ENCODE peak calls at places on chromosomes 1 and 21, in ten cellular contexts. S, G, P, Q, H, Y, M, T, Z and F are unnamed samples.
A peak's percentile ranks its signal among the peaks of the same experiment; 100 is the strongest.

GRCh38 chr1:234721476-234722266 is 111.7 kb upstream of the IRF2BP2 start:
- DNase-seq in S (no peak), G (peak; percentile 75), P (no peak), Q (peak; percentile 86), H (peak; percentile 61), Y (peak; percentile 85), M (no peak), T (no peak), Z (peak; percentile 75), F (peak; percentile 80)

GRCh38 chr1:186055846-186056245 is 319.2 kb downstream of the TPR start:
- DNase-seq in S (no peak), G (no peak), P (no peak), Q (no peak), H (no peak), Y (no peak), M (no peak), T (no peak), Z (no peak), F (no peak)

GRCh38 chr1:78676347-78676982 is 26.8 kb downstream of the IFI44 start:
- DNase-seq in S (peak; percentile 66), G (peak; percentile 69), P (peak; percentile 57), Q (no peak), H (peak; percentile 40), Y (peak; percentile 61), M (no peak), T (peak; percentile 45), Z (peak; percentile 68), F (peak; percentile 70)

GRCh38 chr1:27071049-27071416 is 58.4 kb upstream of the TENT5B start:
- DNase-seq in S (no peak), G (no peak), P (no peak), Q (no peak), H (peak; percentile 96), Y (peak; percentile 44), M (peak; percentile 49), T (peak; percentile 78), Z (peak; percentile 10), F (no peak)

GRCh38 chr1:167333114-167333513 is 112.4 kb downstream of the POU2F1 start:
- DNase-seq in S (no peak), G (no peak), P (no peak), Q (no peak), H (no peak), Y (no peak), M (no peak), T (no peak), Z (no peak), F (no peak)

GRCh38 chr1:111846842-111847241 is 91.1 kb downstream of the DDX20 start:
- DNase-seq in S (no peak), G (no peak), P (no peak), Q (no peak), H (no peak), Y (no peak), M (no peak), T (no peak), Z (no peak), F (no peak)

GRCh38 chr1:12034381-12034801 is 15.1 kb downstream of the MIIP start:
- DNase-seq in S (no peak), G (peak; percentile 84), P (no peak), Q (no peak), H (peak; percentile 41), Y (no peak), M (no peak), T (no peak), Z (peak; percentile 22), F (peak; percentile 66)

GRCh38 chr21:27812279-27812678 is 845.4 kb upstream of the ADAMTS5 start:
- DNase-seq in S (no peak), G (no peak), P (no peak), Q (no peak), H (no peak), Y (no peak), M (no peak), T (no peak), Z (no peak), F (no peak)

GRCh38 chr1:233294991-233295774 is at the start of gene PCNX2:
- DNase-seq in S (peak; percentile 64), G (peak; percentile 65), P (peak; percentile 44), Q (no peak), H (peak; percentile 84), Y (peak; percentile 51), M (peak; percentile 74), T (peak; percentile 81), Z (no peak), F (peak; percentile 47)

GRCh38 chr1:53548031-53548491 is 88.9 kb downstream of the DMRTB1 start:
- DNase-seq in S (peak; percentile 2), G (peak; percentile 44), P (no peak), Q (peak; percentile 69), H (no peak), Y (peak; percentile 2), M (peak; percentile 10), T (no peak), Z (no peak), F (peak; percentile 8)

GRCh38 chr1:25685938-25686665 is 69.5 kb downstream of the MAN1C1 start:
- DNase-seq in S (no peak), G (no peak), P (no peak), Q (peak; percentile 93), H (peak; percentile 49), Y (no peak), M (no peak), T (no peak), Z (no peak), F (no peak)

GRCh38 chr1:221478050-221478949 is 263.6 kb downstream of the DUSP10 start:
- DNase-seq in S (peak; percentile 38), G (peak; percentile 60), P (peak; percentile 19), Q (peak; percentile 82), H (peak; percentile 22), Y (peak; percentile 67), M (peak; percentile 65), T (peak; percentile 1), Z (peak; percentile 83), F (peak; percentile 22)

GRCh38 chr1:180632326-180633088 is 685 bp downstream of the XPR1 start:
- DNase-seq in S (peak; percentile 52), G (peak; percentile 78), P (peak; percentile 45), Q (no peak), H (peak; percentile 58), Y (peak; percentile 73), M (peak; percentile 75), T (peak; percentile 72), Z (no peak), F (peak; percentile 61)

GRCh38 chr1:66350001-66350547 is 183.9 kb upstream of the SGIP1 start:
- DNase-seq in S (peak; percentile 68), G (peak; percentile 72), P (peak; percentile 58), Q (peak; percentile 81), H (no peak), Y (no peak), M (no peak), T (no peak), Z (no peak), F (no peak)